ENCODE peak calls at places on chromosomes 1 and 21, in eight cellular contexts. One of them, this sample, is unnamed.

GRCh38 chr21:35281946-35282345 is 232.8 kb upstream of the RUNX1 start:
- DNase-seq in aorta: no peak
- DNase-seq in GOT3: no peak
- DNase-seq in WTC11: no peak
- DNase-seq in kidney glomerular epithelial cell: no peak
- DNase-seq in CD4-positive, alpha-beta T cell: no peak
- DNase-seq in GM03348: no peak
- DNase-seq in stimulated activated CD4-positive, alpha-beta T cell treated with anti-CD3 and anti-CD28 coated beads, Interleukin-15, amount 100 ng/mL, for 24 hours: no peak
- DNase-seq in this sample: no peak

GRCh38 chr1:184028854-184029623 is 8.5 kb downstream of the COLGALT2 start:
- DNase-seq in stimulated activated CD4-positive, alpha-beta T cell treated with anti-CD3 and anti-CD28 coated beads, Interleukin-15, amount 100 ng/mL, for 24 hours: no peak
- DNase-seq in aorta: peak
- DNase-seq in GM03348: no peak
- DNase-seq in kidney glomerular epithelial cell: no peak
- DNase-seq in CD4-positive, alpha-beta T cell: no peak
- DNase-seq in WTC11: no peak
- DNase-seq in GOT3: no peak
- DNase-seq in this sample: no peak

GRCh38 chr1:27726173-27726793 is 522 bp downstream of the FAM76A start:
- DNase-seq in GOT3: no peak
- DNase-seq in aorta: peak
- DNase-seq in CD4-positive, alpha-beta T cell: peak
- DNase-seq in WTC11: peak
- DNase-seq in kidney glomerular epithelial cell: no peak
- DNase-seq in GM03348: peak
- DNase-seq in stimulated activated CD4-positive, alpha-beta T cell treated with anti-CD3 and anti-CD28 coated beads, Interleukin-15, amount 100 ng/mL, for 24 hours: peak
- DNase-seq in this sample: peak

GRCh38 chr1:52856026-52856425 is 13.5 kb downstream of the ZYG11A start:
- DNase-seq in CD4-positive, alpha-beta T cell: no peak
- DNase-seq in WTC11: no peak
- DNase-seq in GOT3: no peak
- DNase-seq in aorta: no peak
- DNase-seq in kidney glomerular epithelial cell: no peak
- DNase-seq in stimulated activated CD4-positive, alpha-beta T cell treated with anti-CD3 and anti-CD28 coated beads, Interleukin-15, amount 100 ng/mL, for 24 hours: no peak
- DNase-seq in GM03348: no peak
- DNase-seq in this sample: no peak

GRCh38 chr1:199084293-199084692 is 445.5 kb downstream of the PTPRC start:
- DNase-seq in aorta: no peak
- DNase-seq in GM03348: peak
- DNase-seq in kidney glomerular epithelial cell: no peak
- DNase-seq in stimulated activated CD4-positive, alpha-beta T cell treated with anti-CD3 and anti-CD28 coated beads, Interleukin-15, amount 100 ng/mL, for 24 hours: no peak
- DNase-seq in CD4-positive, alpha-beta T cell: no peak
- DNase-seq in WTC11: no peak
- DNase-seq in GOT3: no peak
- DNase-seq in this sample: no peak

GRCh38 chr1:25140073-25140797 is 92.1 kb downstream of the SYF2 start:
- DNase-seq in GM03348: no peak
- DNase-seq in kidney glomerular epithelial cell: no peak
- DNase-seq in GOT3: no peak
- DNase-seq in aorta: no peak
- DNase-seq in CD4-positive, alpha-beta T cell: no peak
- DNase-seq in WTC11: no peak
- DNase-seq in stimulated activated CD4-positive, alpha-beta T cell treated with anti-CD3 and anti-CD28 coated beads, Interleukin-15, amount 100 ng/mL, for 24 hours: no peak
- DNase-seq in this sample: no peak

GRCh38 chr1:32241011-32241763 is 5.8 kb upstream of the FAM167B start:
- DNase-seq in GOT3: no peak
- DNase-seq in kidney glomerular epithelial cell: no peak
- DNase-seq in CD4-positive, alpha-beta T cell: peak
- DNase-seq in WTC11: peak
- DNase-seq in aorta: peak
- DNase-seq in stimulated activated CD4-positive, alpha-beta T cell treated with anti-CD3 and anti-CD28 coated beads, Interleukin-15, amount 100 ng/mL, for 24 hours: peak
- DNase-seq in GM03348: peak
- DNase-seq in this sample: peak

GRCh38 chr1:180151508-180151907 is 3.2 kb upstream of the QSOX1 start:
- DNase-seq in GOT3: no peak
- DNase-seq in aorta: no peak
- DNase-seq in kidney glomerular epithelial cell: peak
- DNase-seq in CD4-positive, alpha-beta T cell: no peak
- DNase-seq in stimulated activated CD4-positive, alpha-beta T cell treated with anti-CD3 and anti-CD28 coated beads, Interleukin-15, amount 100 ng/mL, for 24 hours: no peak
- DNase-seq in WTC11: no peak
- DNase-seq in GM03348: peak
- DNase-seq in this sample: peak

GRCh38 chr1:51518033-51518729 is 885 bp downstream of the EPS15 start:
- DNase-seq in GM03348: peak
- DNase-seq in kidney glomerular epithelial cell: peak
- DNase-seq in aorta: peak
- DNase-seq in CD4-positive, alpha-beta T cell: peak
- DNase-seq in stimulated activated CD4-positive, alpha-beta T cell treated with anti-CD3 and anti-CD28 coated beads, Interleukin-15, amount 100 ng/mL, for 24 hours: peak
- DNase-seq in GOT3: no peak
- DNase-seq in WTC11: peak
- DNase-seq in this sample: peak

GRCh38 chr1:37486680-37487618 is 12.6 kb downstream of the ZC3H12A start:
- DNase-seq in GOT3: peak
- DNase-seq in WTC11: peak
- DNase-seq in stimulated activated CD4-positive, alpha-beta T cell treated with anti-CD3 and anti-CD28 coated beads, Interleukin-15, amount 100 ng/mL, for 24 hours: peak
- DNase-seq in CD4-positive, alpha-beta T cell: peak
- DNase-seq in GM03348: peak
- DNase-seq in aorta: peak
- DNase-seq in kidney glomerular epithelial cell: peak
- DNase-seq in this sample: peak

GRCh38 chr21:14603202-14603601 is 57.1 kb upstream of the SAMSN1 start:
- DNase-seq in CD4-positive, alpha-beta T cell: no peak
- DNase-seq in GM03348: peak
- DNase-seq in kidney glomerular epithelial cell: peak
- DNase-seq in GOT3: no peak
- DNase-seq in aorta: no peak
- DNase-seq in WTC11: no peak
- DNase-seq in stimulated activated CD4-positive, alpha-beta T cell treated with anti-CD3 and anti-CD28 coated beads, Interleukin-15, amount 100 ng/mL, for 24 hours: no peak
- DNase-seq in this sample: peak

GRCh38 chr1:95002167-95002566 is 70.6 kb downstream of the ALG14 start:
- DNase-seq in GM03348: no peak
- DNase-seq in aorta: no peak
- DNase-seq in CD4-positive, alpha-beta T cell: no peak
- DNase-seq in WTC11: no peak
- DNase-seq in stimulated activated CD4-positive, alpha-beta T cell treated with anti-CD3 and anti-CD28 coated beads, Interleukin-15, amount 100 ng/mL, for 24 hours: no peak
- DNase-seq in kidney glomerular epithelial cell: no peak
- DNase-seq in GOT3: no peak
- DNase-seq in this sample: no peak

GRCh38 chr1:23424171-23424959 is at the start of gene TCEA3:
- DNase-seq in GOT3: no peak
- DNase-seq in WTC11: peak
- DNase-seq in CD4-positive, alpha-beta T cell: peak
- DNase-seq in GM03348: peak
- DNase-seq in kidney glomerular epithelial cell: no peak
- DNase-seq in aorta: peak
- DNase-seq in stimulated activated CD4-positive, alpha-beta T cell treated with anti-CD3 and anti-CD28 coated beads, Interleukin-15, amount 100 ng/mL, for 24 hours: peak
- DNase-seq in this sample: no peak

GRCh38 chr1:207868252-207868768 is 42.6 kb downstream of the CD34 start:
- DNase-seq in aorta: peak
- DNase-seq in stimulated activated CD4-positive, alpha-beta T cell treated with anti-CD3 and anti-CD28 coated beads, Interleukin-15, amount 100 ng/mL, for 24 hours: peak
- DNase-seq in CD4-positive, alpha-beta T cell: no peak
- DNase-seq in GOT3: no peak
- DNase-seq in GM03348: peak
- DNase-seq in WTC11: peak
- DNase-seq in kidney glomerular epithelial cell: no peak
- DNase-seq in this sample: peak

GRCh38 chr1:248165186-248165585 is 9.4 kb upstream of the OR2M2 start:
- DNase-seq in kidney glomerular epithelial cell: no peak
- DNase-seq in GM03348: no peak
- DNase-seq in CD4-positive, alpha-beta T cell: no peak
- DNase-seq in WTC11: no peak
- DNase-seq in aorta: no peak
- DNase-seq in stimulated activated CD4-positive, alpha-beta T cell treated with anti-CD3 and anti-CD28 coated beads, Interleukin-15, amount 100 ng/mL, for 24 hours: no peak
- DNase-seq in GOT3: no peak
- DNase-seq in this sample: no peak

GRCh38 chr1:157429841-157430240 is 122.5 kb downstream of the FCRL5 start:
- DNase-seq in WTC11: no peak
- DNase-seq in kidney glomerular epithelial cell: no peak
- DNase-seq in CD4-positive, alpha-beta T cell: no peak
- DNase-seq in aorta: no peak
- DNase-seq in stimulated activated CD4-positive, alpha-beta T cell treated with anti-CD3 and anti-CD28 coated beads, Interleukin-15, amount 100 ng/mL, for 24 hours: no peak
- DNase-seq in GM03348: no peak
- DNase-seq in GOT3: no peak
- DNase-seq in this sample: no peak

GRCh38 chr1:31798433-31799195 is 17.2 kb downstream of the SPOCD1 start:
- DNase-seq in stimulated activated CD4-positive, alpha-beta T cell treated with anti-CD3 and anti-CD28 coated beads, Interleukin-15, amount 100 ng/mL, for 24 hours: peak
- DNase-seq in WTC11: no peak
- DNase-seq in CD4-positive, alpha-beta T cell: no peak
- DNase-seq in kidney glomerular epithelial cell: peak
- DNase-seq in GOT3: peak
- DNase-seq in GM03348: peak
- DNase-seq in aorta: no peak
- DNase-seq in this sample: peak

GRCh38 chr1:181101581-181102226 is 13.2 kb downstream of the IER5 start:
- DNase-seq in kidney glomerular epithelial cell: no peak
- DNase-seq in WTC11: peak
- DNase-seq in GOT3: no peak
- DNase-seq in CD4-positive, alpha-beta T cell: no peak
- DNase-seq in stimulated activated CD4-positive, alpha-beta T cell treated with anti-CD3 and anti-CD28 coated beads, Interleukin-15, amount 100 ng/mL, for 24 hours: no peak
- DNase-seq in aorta: no peak
- DNase-seq in GM03348: peak
- DNase-seq in this sample: no peak

GRCh38 chr1:96157101-96157500 is 564.5 kb upstream of the PTBP2 start:
- DNase-seq in stimulated activated CD4-positive, alpha-beta T cell treated with anti-CD3 and anti-CD28 coated beads, Interleukin-15, amount 100 ng/mL, for 24 hours: no peak
- DNase-seq in aorta: no peak
- DNase-seq in kidney glomerular epithelial cell: no peak
- DNase-seq in WTC11: no peak
- DNase-seq in GOT3: no peak
- DNase-seq in CD4-positive, alpha-beta T cell: no peak
- DNase-seq in GM03348: no peak
- DNase-seq in this sample: no peak

GRCh38 chr21:26385721-26386120 is 187.4 kb downstream of the CYYR1 start:
- DNase-seq in kidney glomerular epithelial cell: no peak
- DNase-seq in stimulated activated CD4-positive, alpha-beta T cell treated with anti-CD3 and anti-CD28 coated beads, Interleukin-15, amount 100 ng/mL, for 24 hours: no peak
- DNase-seq in GM03348: peak
- DNase-seq in WTC11: no peak
- DNase-seq in GOT3: no peak
- DNase-seq in aorta: no peak
- DNase-seq in CD4-positive, alpha-beta T cell: no peak
- DNase-seq in this sample: no peak

GRCh38 chr1:200206340-200206739 is 178.8 kb downstream of the NR5A2 start:
- DNase-seq in GOT3: no peak
- DNase-seq in aorta: no peak
- DNase-seq in CD4-positive, alpha-beta T cell: no peak
- DNase-seq in WTC11: no peak
- DNase-seq in kidney glomerular epithelial cell: peak
- DNase-seq in GM03348: peak
- DNase-seq in stimulated activated CD4-positive, alpha-beta T cell treated with anti-CD3 and anti-CD28 coated beads, Interleukin-15, amount 100 ng/mL, for 24 hours: no peak
- DNase-seq in this sample: peak

GRCh38 chr21:26845066-26845749 is at the start of gene ADAMTS1:
- DNase-seq in WTC11: peak
- DNase-seq in GOT3: peak
- DNase-seq in GM03348: peak
- DNase-seq in stimulated activated CD4-positive, alpha-beta T cell treated with anti-CD3 and anti-CD28 coated beads, Interleukin-15, amount 100 ng/mL, for 24 hours: peak
- DNase-seq in kidney glomerular epithelial cell: peak
- DNase-seq in aorta: peak
- DNase-seq in CD4-positive, alpha-beta T cell: no peak
- DNase-seq in this sample: peak

This sample was measured in RCC 7860.